ENCODE peak calls at places on chromosome 6, in eight cellular contexts. Q, W, U, D, V, K, B and P are unnamed samples.

GRCh38 chr6:13877116-13877515 is 47.6 kb upstream of the RNF182 start:
- DNase-seq in B (no peak), D (peak; percentile 60), V (no peak), W (no peak), K (no peak), U (no peak), Q (peak; percentile 23), P (no peak)

GRCh38 chr6:40586369-40586768 is 795 bp downstream of the LRFN2 start:
- DNase-seq in W (no peak), B (no peak), K (no peak), V (no peak), Q (no peak), D (no peak), U (no peak), P (no peak)

GRCh38 chr6:35148167-35148741 is 7.1 kb upstream of the TCP11 start:
- DNase-seq in K (no peak), Q (peak; percentile 52), W (no peak), B (no peak), U (peak; percentile 82), D (peak; percentile 65), V (no peak), P (no peak)

GRCh38 chr6:156776470-156776840 is 723 bp upstream of the ARID1B start:
- DNase-seq in D (peak; percentile 51), B (peak; percentile 51), K (no peak), V (no peak), Q (peak; percentile 64), U (no peak), W (no peak), P (no peak)

GRCh38 chr6:32558426-32559057 is 28.5 kb upstream of the HLA-DRB5 start:
- DNase-seq in U (no peak), D (no peak), Q (no peak), B (no peak), V (no peak), K (no peak), W (no peak), P (no peak)

GRCh38 chr6:89357390-89357789 is 4.9 kb upstream of the UBE2J1 start:
- DNase-seq in B (no peak), Q (no peak), D (no peak), W (no peak), V (no peak), U (no peak), K (no peak), P (no peak)

GRCh38 chr6:22320750-22321149 is 23.9 kb upstream of the PRL start:
- DNase-seq in W (no peak), U (no peak), D (peak; percentile 81), V (no peak), B (no peak), Q (peak; percentile 73), K (no peak), P (no peak)

GRCh38 chr6:35259946-35260626 is 551 bp downstream of the ZNF76 start:
- DNase-seq in K (peak; percentile 72), V (peak; percentile 61), U (peak; percentile 78), D (peak; percentile 82), Q (peak; percentile 51), B (peak; percentile 88), W (no peak), P (peak; percentile 76)

GRCh38 chr6:167750956-167751358 is 75.8 kb upstream of the AFDN start:
- DNase-seq in V (no peak), W (peak; percentile 66), Q (no peak), U (peak; percentile 23), K (no peak), B (no peak), D (peak; percentile 65), P (peak; percentile 72)

GRCh38 chr6:138404666-138405337 is 779 bp downstream of the HEBP2 start:
- DNase-seq in Q (no peak), W (no peak), V (no peak), U (peak; percentile 19), K (peak; percentile 38), B (no peak), D (no peak), P (peak; percentile 29)

GRCh38 chr6:162251257-162251656 is 476.3 kb downstream of the PRKN start:
- DNase-seq in V (no peak), U (no peak), Q (peak; percentile 15), W (no peak), K (no peak), B (no peak), D (no peak), P (no peak)

GRCh38 chr6:25895773-25896172 is 21.7 kb upstream of the SLC17A3 start:
- DNase-seq in K (no peak), B (no peak), V (no peak), Q (no peak), U (peak; percentile 57), D (no peak), W (no peak), P (no peak)

GRCh38 chr6:167756594-167756993 is 70.1 kb upstream of the AFDN start:
- DNase-seq in W (no peak), Q (no peak), U (no peak), V (no peak), K (no peak), D (no peak), B (no peak), P (no peak)

GRCh38 chr6:87391334-87391733 is 16.4 kb upstream of the CFAP206 start:
- DNase-seq in V (no peak), D (peak; percentile 35), B (peak; percentile 51), K (peak; percentile 30), Q (peak; percentile 36), U (peak; percentile 66), W (no peak), P (no peak)

GRCh38 chr6:89792881-89793280 is 26.7 kb downstream of the MDN1 start:
- DNase-seq in V (no peak), U (peak; percentile 23), W (no peak), B (peak; percentile 60), D (peak; percentile 52), K (no peak), Q (peak; percentile 18), P (no peak)

GRCh38 chr6:18260448-18261106 is 3.8 kb downstream of the DEK start:
- DNase-seq in D (peak; percentile 75), B (peak; percentile 48), W (no peak), V (no peak), U (no peak), K (no peak), Q (peak; percentile 36), P (no peak)

DNA sequence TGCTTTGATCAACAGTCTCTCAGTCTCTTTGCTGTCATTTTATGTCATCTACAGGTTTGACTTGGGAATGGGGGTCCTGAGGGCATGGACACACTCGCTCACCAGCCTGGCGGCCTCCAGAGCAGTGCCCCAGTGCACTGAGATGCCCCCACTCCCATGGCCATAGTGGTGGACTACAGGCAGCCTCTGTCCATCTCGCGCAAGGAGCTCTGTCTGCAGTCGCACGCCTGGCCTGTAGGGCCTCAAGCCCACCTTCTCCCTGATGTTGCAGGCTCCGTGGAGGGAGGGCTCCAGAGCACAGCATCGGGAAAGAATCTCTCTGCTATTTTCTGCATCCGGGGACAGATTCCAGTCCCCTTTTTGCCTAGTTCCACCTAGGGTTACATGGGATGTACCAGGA is 22.6 kb downstream of the DDO start:
- DNase-seq in V (no peak), U (no peak), B (no peak), Q (no peak), W (no peak), K (no peak), D (no peak), P (no peak)
- TF ChIP-seq CTCF in V (no peak), U (no peak), B (no peak), Q (no peak), W (peak; percentile 24), K (no peak), D (no peak), P (no peak)

GRCh38 chr6:2528156-2528555 is 222.6 kb downstream of the MYLK4 start:
- DNase-seq in Q (peak; percentile 51), B (no peak), V (no peak), W (no peak), D (no peak), U (no peak), K (no peak), P (no peak)

GRCh38 chr6:2526766-2527165 is 224.0 kb downstream of the MYLK4 start:
- DNase-seq in D (no peak), W (no peak), K (no peak), V (no peak), U (no peak), Q (no peak), B (no peak), P (no peak)

GRCh38 chr6:2523061-2523460 is 227.7 kb downstream of the MYLK4 start:
- DNase-seq in K (no peak), V (no peak), W (no peak), D (peak; percentile 99), Q (no peak), B (no peak), U (no peak), P (no peak)

GRCh38 chr6:2522521-2522920 is 228.2 kb downstream of the MYLK4 start:
- DNase-seq in B (no peak), K (no peak), Q (peak; percentile 29), W (no peak), U (no peak), D (peak; percentile 94), V (no peak), P (no peak)

DNA sequence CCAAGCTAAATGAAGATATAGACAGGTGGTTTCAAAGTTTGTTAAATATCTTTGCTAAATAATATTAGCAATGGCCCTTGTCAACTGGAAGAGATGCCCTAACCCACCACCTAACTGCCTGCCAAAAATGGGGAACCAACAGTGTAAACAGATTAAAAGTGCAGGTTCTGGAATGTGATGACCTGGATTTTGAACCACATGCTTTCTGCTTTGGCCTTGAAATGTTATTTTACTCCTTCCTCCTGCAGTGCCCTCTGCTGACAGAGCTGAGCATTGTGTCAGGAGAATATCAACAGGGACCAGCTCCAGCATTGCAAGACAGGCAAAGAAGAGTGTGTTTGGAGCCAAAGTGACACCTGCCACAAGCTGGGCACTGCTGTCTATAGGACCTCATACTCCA is 226.6 kb downstream of the MYLK4 start:
- DNase-seq in U (no peak), D (no peak), Q (no peak), V (no peak), B (no peak), W (no peak), K (no peak), P (no peak)
- TF ChIP-seq CTCF in U (peak; percentile 27), D (no peak), Q (no peak), V (no peak), B (no peak), W (peak; percentile 44), K (no peak), P (no peak)

GRCh38 chr6:36985963-36986703 is at the start of gene MTCH1:
- DNase-seq in K (peak; percentile 90), Q (peak; percentile 91), U (peak; percentile 93), D (peak; percentile 57), W (peak; percentile 95), B (peak; percentile 98), V (peak; percentile 54), P (peak; percentile 92)
- TF ChIP-seq CTCF in K (no peak), Q (no peak), U (no peak), D (no peak), W (no peak), B (no peak), V (no peak), P (peak; percentile 24)

DNA sequence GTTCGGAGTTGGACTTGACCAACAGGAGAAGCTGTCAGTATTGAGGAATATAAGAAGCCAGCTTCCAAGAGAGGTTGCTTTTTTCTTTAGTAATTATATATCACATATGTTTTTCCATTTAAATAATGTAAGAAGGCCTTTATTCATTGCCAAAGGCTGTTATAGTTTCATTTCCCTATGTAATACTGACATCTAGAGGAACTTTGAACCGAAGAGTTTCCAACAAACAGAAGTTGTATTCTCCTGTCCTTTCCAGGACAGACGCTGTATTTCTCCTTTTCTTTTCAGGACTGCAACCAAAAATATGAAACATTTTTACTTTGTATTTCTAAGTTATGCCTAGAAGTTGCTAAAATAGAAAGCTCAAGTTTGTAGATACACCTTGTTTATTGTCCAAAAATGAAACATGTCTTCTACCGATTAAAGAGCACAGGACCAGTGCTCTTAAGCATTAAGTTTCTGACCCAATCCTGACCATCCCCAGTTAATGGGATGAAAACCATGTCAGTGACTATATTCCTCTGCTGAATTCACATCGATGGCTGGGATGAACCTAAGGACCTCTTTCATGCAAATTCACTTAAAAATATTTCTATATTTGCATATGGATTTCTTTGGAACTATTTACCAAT is 55.1 kb downstream of the MYLK4 start:
- DNase-seq in B (peak; percentile 53), Q (peak; percentile 74), D (peak; percentile 61), W (no peak), U (peak; percentile 28), K (no peak), V (no peak), P (no peak)
- TF ChIP-seq CTCF in B (peak; percentile 28), Q (peak; percentile 15), D (peak; percentile 24), W (peak; percentile 61), U (peak; percentile 52), K (peak; percentile 15), V (no peak), P (peak; percentile 57)